ENCODE peak calls at places on chromosomes 3 and 15, in six cellular contexts. One of them, this sample, is unnamed.

GRCh38 chr3:43879166-43879565 is 188.4 kb downstream of the ABHD5 start:
- DNase-seq in left lung: no peak
- DNase-seq in psoas muscle: no peak
- DNase-seq in heart right ventricle: no peak
- DNase-seq in A549: peak; percentile 59
- DNase-seq in adrenal gland: no peak
- DNase-seq in this sample: peak; percentile 19

GRCh38 chr15:22240403-22240802 is 160.1 kb downstream of the OR4M2 start:
- DNase-seq in left lung: no peak
- DNase-seq in psoas muscle: no peak
- DNase-seq in heart right ventricle: no peak
- DNase-seq in A549: no peak
- DNase-seq in adrenal gland: no peak
- DNase-seq in this sample: no peak

GRCh38 chr3:30370681-30371271 is 235.6 kb upstream of the TGFBR2 start:
- DNase-seq in left lung: no peak
- DNase-seq in psoas muscle: no peak
- DNase-seq in heart right ventricle: no peak
- DNase-seq in A549: peak; percentile 85
- DNase-seq in adrenal gland: no peak
- DNase-seq in this sample: no peak

GRCh38 chr3:13133471-13133981 is 60.3 kb upstream of the IQSEC1 start:
- DNase-seq in left lung: no peak
- DNase-seq in psoas muscle: no peak
- DNase-seq in heart right ventricle: no peak
- DNase-seq in A549: no peak
- DNase-seq in adrenal gland: peak; percentile 71
- DNase-seq in this sample: no peak

GRCh38 chr3:188523291-188523690 is 369.3 kb downstream of the LPP start:
- DNase-seq in left lung: no peak
- DNase-seq in psoas muscle: no peak
- DNase-seq in heart right ventricle: no peak
- DNase-seq in A549: no peak
- DNase-seq in adrenal gland: no peak
- DNase-seq in this sample: no peak

GRCh38 chr15:81155375-81156218 is 21.5 kb downstream of the CFAP161 start:
- DNase-seq in left lung: no peak
- DNase-seq in psoas muscle: peak; percentile 36
- DNase-seq in heart right ventricle: peak; percentile 45
- DNase-seq in A549: peak; percentile 69
- DNase-seq in adrenal gland: peak; percentile 55
- DNase-seq in this sample: peak; percentile 20

GRCh38 chr3:181075098-181075497 is 85.6 kb upstream of the DNAJC19 start:
- DNase-seq in left lung: no peak
- DNase-seq in psoas muscle: no peak
- DNase-seq in heart right ventricle: no peak
- DNase-seq in A549: no peak
- DNase-seq in adrenal gland: no peak
- DNase-seq in this sample: no peak

GRCh38 chr15:23049984-23050628 is 10.7 kb upstream of the TUBGCP5 start:
- DNase-seq in left lung: no peak
- DNase-seq in psoas muscle: no peak
- DNase-seq in heart right ventricle: no peak
- DNase-seq in A549: no peak
- DNase-seq in adrenal gland: no peak
- DNase-seq in this sample: no peak

GRCh38 chr3:79040701-79041100 is 727.1 kb downstream of the ROBO1 start:
- DNase-seq in left lung: no peak
- DNase-seq in psoas muscle: no peak
- DNase-seq in heart right ventricle: no peak
- DNase-seq in A549: peak; percentile 55
- DNase-seq in adrenal gland: no peak
- DNase-seq in this sample: no peak

GRCh38 chr3:146359841-146360240 is 108.9 kb upstream of the PLSCR4 start:
- DNase-seq in left lung: no peak
- DNase-seq in psoas muscle: no peak
- DNase-seq in heart right ventricle: no peak
- DNase-seq in A549: no peak
- DNase-seq in adrenal gland: no peak
- DNase-seq in this sample: no peak

GRCh38 chr15:68484696-68485400 is 52.9 kb upstream of the ITGA11 start:
- DNase-seq in left lung: no peak
- DNase-seq in psoas muscle: no peak
- DNase-seq in heart right ventricle: no peak
- DNase-seq in A549: no peak
- DNase-seq in adrenal gland: no peak
- DNase-seq in this sample: no peak

GRCh38 chr15:40054746-40055575 is 16.0 kb upstream of the SRP14 start:
- DNase-seq in left lung: no peak
- DNase-seq in psoas muscle: no peak
- DNase-seq in heart right ventricle: no peak
- DNase-seq in A549: no peak
- DNase-seq in adrenal gland: peak; percentile 12
- DNase-seq in this sample: peak; percentile 62

GRCh38 chr3:149581681-149582349 is 76.0 kb downstream of the WWTR1 start:
- DNase-seq in left lung: no peak
- DNase-seq in psoas muscle: peak; percentile 52
- DNase-seq in heart right ventricle: no peak
- DNase-seq in A549: peak; percentile 86
- DNase-seq in adrenal gland: peak; percentile 75
- DNase-seq in this sample: peak; percentile 53

GRCh38 chr3:179151474-179151873 is 3.3 kb downstream of the PIK3CA start:
- DNase-seq in left lung: no peak
- DNase-seq in psoas muscle: no peak
- DNase-seq in heart right ventricle: no peak
- DNase-seq in A549: no peak
- DNase-seq in adrenal gland: no peak
- DNase-seq in this sample: no peak

GRCh38 chr3:58042947-58043707 is 34.9 kb downstream of the FLNB start:
- DNase-seq in left lung: no peak
- DNase-seq in psoas muscle: no peak
- DNase-seq in heart right ventricle: no peak
- DNase-seq in A549: no peak
- DNase-seq in adrenal gland: no peak
- DNase-seq in this sample: no peak

GRCh38 chr3:58041826-58042324 is 33.7 kb downstream of the FLNB start:
- DNase-seq in left lung: no peak
- DNase-seq in psoas muscle: no peak
- DNase-seq in heart right ventricle: no peak
- DNase-seq in A549: no peak
- DNase-seq in adrenal gland: no peak
- DNase-seq in this sample: no peak

GRCh38 chr3:58044656-58045055 is 36.4 kb downstream of the FLNB start:
- DNase-seq in left lung: no peak
- DNase-seq in psoas muscle: no peak
- DNase-seq in heart right ventricle: peak; percentile 44
- DNase-seq in A549: no peak
- DNase-seq in adrenal gland: peak; percentile 55
- DNase-seq in this sample: no peak

GRCh38 chr3:58045084-58045483 is 36.9 kb downstream of the FLNB start:
- DNase-seq in left lung: no peak
- DNase-seq in psoas muscle: no peak
- DNase-seq in heart right ventricle: no peak
- DNase-seq in A549: no peak
- DNase-seq in adrenal gland: no peak
- DNase-seq in this sample: no peak

DNA sequence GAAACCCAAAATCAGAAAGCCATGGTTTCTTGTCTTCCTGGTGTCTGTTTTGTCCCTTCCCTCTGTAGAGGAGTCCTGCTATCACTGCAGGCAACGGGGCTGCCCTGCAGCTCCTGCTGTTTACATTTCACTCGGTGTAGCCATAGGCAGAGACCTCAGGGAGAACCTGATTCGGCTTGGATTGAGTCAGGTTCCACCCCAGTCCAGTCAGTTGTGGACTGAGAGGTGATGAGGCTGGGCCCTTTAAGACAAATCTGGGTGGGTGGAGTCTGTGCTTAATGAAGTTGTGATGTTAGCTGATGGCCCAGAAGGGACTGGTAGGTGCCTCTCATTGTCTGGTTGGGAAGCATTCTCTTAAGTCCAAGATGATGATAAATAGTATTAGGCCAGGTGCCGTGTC is 35.7 kb downstream of the FLNB start:
- DNase-seq in left lung: no peak
- DNase-seq in psoas muscle: no peak
- DNase-seq in heart right ventricle: no peak
- DNase-seq in A549: no peak
- DNase-seq in adrenal gland: no peak
- DNase-seq in this sample: no peak
- H3K4me1 ChIP-seq in left lung: peaks cover 41% of the 10 kb centered on the region
- H3K4me1 ChIP-seq in psoas muscle: peaks cover 6% of the 10 kb centered on the region
- H3K4me1 ChIP-seq in heart right ventricle: peaks cover 29% of the 10 kb centered on the region
- H3K4me1 ChIP-seq in A549: peaks cover 100% of the 10 kb centered on the region
- H3K4me1 ChIP-seq in adrenal gland: peaks cover 7% of the 10 kb centered on the region
- H3K4me1 ChIP-seq in this sample: peaks cover 26% of the 10 kb centered on the region

GRCh38 chr3:127008236-127008635 is 25.3 kb downstream of the PLXNA1 start:
- DNase-seq in left lung: no peak
- DNase-seq in psoas muscle: no peak
- DNase-seq in heart right ventricle: no peak
- DNase-seq in A549: no peak
- DNase-seq in adrenal gland: no peak
- DNase-seq in this sample: no peak
- H3K4me1 ChIP-seq in left lung: no peaks in the 10 kb centered on the region
- H3K4me1 ChIP-seq in psoas muscle: no peaks in the 10 kb centered on the region
- H3K4me1 ChIP-seq in heart right ventricle: peaks cover 14% of the 10 kb centered on the region
- H3K4me1 ChIP-seq in A549: peaks cover 5% of the 10 kb centered on the region
- H3K4me1 ChIP-seq in adrenal gland: no peaks in the 10 kb centered on the region
- H3K4me1 ChIP-seq in this sample: no peaks in the 10 kb centered on the region

DNA sequence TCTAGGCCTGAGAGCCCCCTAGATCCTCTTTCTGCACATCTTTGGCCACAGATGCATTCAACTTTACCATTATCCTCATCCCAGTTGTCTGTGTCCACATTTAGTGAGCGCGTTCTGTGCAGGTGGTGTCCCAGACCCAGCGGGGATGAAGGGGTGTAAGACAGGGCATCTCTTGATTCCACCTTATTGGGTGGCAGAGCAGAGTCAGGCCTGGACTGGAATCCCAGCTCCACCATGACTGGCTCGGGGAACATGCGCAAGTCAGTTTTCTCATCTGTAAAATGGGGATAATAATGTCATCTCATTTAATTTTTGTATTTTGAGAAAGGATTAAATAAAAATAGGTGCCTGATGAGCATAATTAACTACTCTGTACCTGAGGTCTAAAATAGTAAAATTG is 7.8 kb downstream of the SMAD6 start:
- DNase-seq in left lung: no peak
- DNase-seq in psoas muscle: no peak
- DNase-seq in heart right ventricle: no peak
- DNase-seq in A549: no peak
- DNase-seq in adrenal gland: no peak
- DNase-seq in this sample: no peak
- H3K4me1 ChIP-seq in left lung: peaks cover 47% of the 10 kb centered on the region
- H3K4me1 ChIP-seq in psoas muscle: peaks cover 6% of the 10 kb centered on the region
- H3K4me1 ChIP-seq in heart right ventricle: peaks cover 29% of the 10 kb centered on the region
- H3K4me1 ChIP-seq in A549: peaks cover 94% of the 10 kb centered on the region
- H3K4me1 ChIP-seq in adrenal gland: no peaks in the 10 kb centered on the region
- H3K4me1 ChIP-seq in this sample: peaks cover 4% of the 10 kb centered on the region

GRCh38 chr3:8506611-8507061 is 5.0 kb downstream of the LMCD1 start:
- DNase-seq in left lung: no peak
- DNase-seq in psoas muscle: no peak
- DNase-seq in heart right ventricle: no peak
- DNase-seq in A549: no peak
- DNase-seq in adrenal gland: peak; percentile 62
- DNase-seq in this sample: no peak

GRCh38 chr3:8509961-8510360 is 8.3 kb downstream of the LMCD1 start:
- DNase-seq in left lung: no peak
- DNase-seq in psoas muscle: peak; percentile 46
- DNase-seq in heart right ventricle: no peak
- DNase-seq in A549: peak; percentile 68
- DNase-seq in adrenal gland: peak; percentile 60
- DNase-seq in this sample: no peak

GRCh38 chr3:8504611-8504973 is 3.0 kb downstream of the LMCD1 start:
- DNase-seq in left lung: no peak
- DNase-seq in psoas muscle: no peak
- DNase-seq in heart right ventricle: no peak
- DNase-seq in A549: no peak
- DNase-seq in adrenal gland: no peak
- DNase-seq in this sample: no peak

GRCh38 chr3:8505621-8506020 is 4.0 kb downstream of the LMCD1 start:
- DNase-seq in left lung: no peak
- DNase-seq in psoas muscle: no peak
- DNase-seq in heart right ventricle: no peak
- DNase-seq in A549: no peak
- DNase-seq in adrenal gland: no peak
- DNase-seq in this sample: no peak

DNA sequence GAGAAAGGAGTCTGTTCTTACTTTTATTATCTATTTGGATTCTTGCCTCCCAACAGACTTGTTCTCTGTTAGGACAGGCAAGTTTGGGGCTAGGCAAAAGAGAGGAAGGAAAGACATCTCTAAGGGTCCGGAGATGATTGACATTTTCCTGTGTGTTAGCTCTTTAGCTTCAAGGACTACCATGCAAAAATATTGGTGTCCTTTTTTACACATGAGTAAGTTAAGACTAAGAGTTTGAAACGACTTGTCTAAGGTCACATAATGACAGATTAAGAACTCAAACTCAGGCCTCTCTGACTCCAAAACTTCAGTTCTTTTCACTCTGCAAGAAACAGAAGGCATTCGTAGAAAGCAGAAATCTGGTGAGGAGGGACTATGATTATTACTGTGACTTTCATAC is 5.9 kb downstream of the LMCD1 start:
- DNase-seq in left lung: no peak
- DNase-seq in psoas muscle: no peak
- DNase-seq in heart right ventricle: no peak
- DNase-seq in A549: no peak
- DNase-seq in adrenal gland: no peak
- DNase-seq in this sample: no peak
- H3K4me1 ChIP-seq in left lung: peaks cover 27% of the 10 kb centered on the region
- H3K4me1 ChIP-seq in psoas muscle: peaks cover 82% of the 10 kb centered on the region
- H3K4me1 ChIP-seq in heart right ventricle: peaks cover 46% of the 10 kb centered on the region
- H3K4me1 ChIP-seq in A549: peaks cover 82% of the 10 kb centered on the region
- H3K4me1 ChIP-seq in adrenal gland: peaks cover 9% of the 10 kb centered on the region
- H3K4me1 ChIP-seq in this sample: peaks cover 5% of the 10 kb centered on the region

GRCh38 chr15:85651551-85651950 is 143.2 kb downstream of the KLHL25 start:
- DNase-seq in left lung: no peak
- DNase-seq in psoas muscle: no peak
- DNase-seq in heart right ventricle: no peak
- DNase-seq in A549: no peak
- DNase-seq in adrenal gland: no peak
- DNase-seq in this sample: no peak

GRCh38 chr15:85646538-85647091 is 148.1 kb downstream of the KLHL25 start:
- DNase-seq in left lung: no peak
- DNase-seq in psoas muscle: no peak
- DNase-seq in heart right ventricle: no peak
- DNase-seq in A549: no peak
- DNase-seq in adrenal gland: no peak
- DNase-seq in this sample: peak; percentile 39

GRCh38 chr15:85652457-85652856 is 142.3 kb downstream of the KLHL25 start:
- DNase-seq in left lung: no peak
- DNase-seq in psoas muscle: no peak
- DNase-seq in heart right ventricle: no peak
- DNase-seq in A549: no peak
- DNase-seq in adrenal gland: no peak
- DNase-seq in this sample: no peak

GRCh38 chr15:85649372-85649771 is 145.4 kb downstream of the KLHL25 start:
- DNase-seq in left lung: no peak
- DNase-seq in psoas muscle: no peak
- DNase-seq in heart right ventricle: peak; percentile 53
- DNase-seq in A549: peak; percentile 36
- DNase-seq in adrenal gland: no peak
- DNase-seq in this sample: no peak
- H3K4me1 ChIP-seq in left lung: peaks cover 81% of the 10 kb centered on the region
- H3K4me1 ChIP-seq in psoas muscle: peaks cover 25% of the 10 kb centered on the region
- H3K4me1 ChIP-seq in heart right ventricle: peaks cover 22% of the 10 kb centered on the region
- H3K4me1 ChIP-seq in A549: peaks cover 14% of the 10 kb centered on the region
- H3K4me1 ChIP-seq in adrenal gland: no peaks in the 10 kb centered on the region
- H3K4me1 ChIP-seq in this sample: peaks cover 12% of the 10 kb centered on the region

This sample was measured in small intestine.